ENCODE peak calls at places on chromosomes 4 and X, in five cellular contexts. E, H, T, Q and G are unnamed samples.

GRCh38 chr4:113181289-113182007 is 132.0 kb downstream of the ANK2 start:
- DNase-seq in E (no peak), H (no peak), T (no peak), Q (no peak), G (no peak)

GRCh38 chr4:122922877-122923511 is 597 bp upstream of the NUDT6 start:
- DNase-seq in E (peak), H (peak), T (peak), Q (peak), G (peak)

GRCh38 chrX:41452565-41452964 is 5.4 kb downstream of the NYX start:
- DNase-seq in E (no peak), H (no peak), T (no peak), Q (no peak), G (no peak)

GRCh38 chrX:34859191-34859590 is 83.4 kb upstream of the FAM47B start:
- DNase-seq in E (no peak), H (no peak), T (no peak), Q (no peak), G (no peak)

GRCh38 chr4:12116009-12116542 is 687.4 kb upstream of the HS3ST1 start:
- DNase-seq in E (no peak), H (no peak), T (no peak), Q (no peak), G (no peak)

GRCh38 chrX:153959649-153960048 is 12.0 kb downstream of the HCFC1 start:
- DNase-seq in E (no peak), H (no peak), T (no peak), Q (no peak), G (no peak)

GRCh38 chr4:6900956-6901355 is 8.7 kb upstream of the TBC1D14 start:
- DNase-seq in E (no peak), H (no peak), T (no peak), Q (no peak), G (no peak)

GRCh38 chr4:102527695-102528094 is 26.5 kb downstream of the NFKB1 start:
- DNase-seq in E (peak), H (no peak), T (no peak), Q (peak), G (no peak)

GRCh38 chr4:106594291-106594952 is 225.8 kb upstream of the GIMD1 start:
- DNase-seq in E (no peak), H (no peak), T (no peak), Q (no peak), G (no peak)

GRCh38 chrX:154436597-154437397 is at the start of gene GDI1:
- DNase-seq in E (peak), H (peak), T (no peak), Q (peak), G (peak)

GRCh38 chrX:72020788-72021187 is 110.1 kb downstream of the NHSL2 start:
- DNase-seq in E (no peak), H (no peak), T (no peak), Q (no peak), G (no peak)

GRCh38 chrX:47991263-47992092 is 12.3 kb downstream of the ZNF182 start:
- DNase-seq in E (peak), H (no peak), T (no peak), Q (no peak), G (no peak)

GRCh38 chr4:1748465-1748995 is 27.2 kb downstream of the TACC3 start:
- DNase-seq in E (peak), H (peak), T (no peak), Q (peak), G (peak)